ENCODE peak calls at places on chromosomes 2 and 18, in six cellular contexts. One of them, this sample, is unnamed.

GRCh38 chr2:12270876-12271588 is 445.7 kb upstream of the TRIB2 start:
- DNase-seq in activated CD4-positive, alpha-beta T cell treated with anti-CD3 and anti-CD28 coated beads, Interleukin-2, amount 50 U/mL, for 1 hour: no peak
- DNase-seq in mammary epithelial cell: no peak
- DNase-seq in activated CD8-positive, alpha-beta memory T cell treated with anti-CD3 and anti-CD28 coated beads for 24 hours: no peak
- DNase-seq in body of pancreas: no peak
- DNase-seq in OCI-LY7: no peak
- DNase-seq in this sample: no peak

GRCh38 chr2:134124047-134124753 is 129.7 kb upstream of the MGAT5 start:
- DNase-seq in OCI-LY7: peak
- DNase-seq in body of pancreas: no peak
- DNase-seq in activated CD8-positive, alpha-beta memory T cell treated with anti-CD3 and anti-CD28 coated beads for 24 hours: no peak
- DNase-seq in mammary epithelial cell: no peak
- DNase-seq in activated CD4-positive, alpha-beta T cell treated with anti-CD3 and anti-CD28 coated beads, Interleukin-2, amount 50 U/mL, for 1 hour: no peak
- DNase-seq in this sample: no peak

GRCh38 chr2:236169741-236170654 is 1.8 kb upstream of the GBX2 start:
- DNase-seq in OCI-LY7: no peak
- DNase-seq in activated CD8-positive, alpha-beta memory T cell treated with anti-CD3 and anti-CD28 coated beads for 24 hours: no peak
- DNase-seq in activated CD4-positive, alpha-beta T cell treated with anti-CD3 and anti-CD28 coated beads, Interleukin-2, amount 50 U/mL, for 1 hour: no peak
- DNase-seq in body of pancreas: no peak
- DNase-seq in mammary epithelial cell: no peak
- DNase-seq in this sample: no peak

GRCh38 chr2:215904101-215904500 is 109.2 kb downstream of the MREG start:
- DNase-seq in activated CD8-positive, alpha-beta memory T cell treated with anti-CD3 and anti-CD28 coated beads for 24 hours: no peak
- DNase-seq in activated CD4-positive, alpha-beta T cell treated with anti-CD3 and anti-CD28 coated beads, Interleukin-2, amount 50 U/mL, for 1 hour: no peak
- DNase-seq in mammary epithelial cell: peak
- DNase-seq in OCI-LY7: no peak
- DNase-seq in body of pancreas: no peak
- DNase-seq in this sample: no peak

GRCh38 chr2:46574457-46575354 is 95.3 kb downstream of the TMEM247 start:
- DNase-seq in activated CD8-positive, alpha-beta memory T cell treated with anti-CD3 and anti-CD28 coated beads for 24 hours: no peak
- DNase-seq in OCI-LY7: peak
- DNase-seq in body of pancreas: no peak
- DNase-seq in mammary epithelial cell: no peak
- DNase-seq in activated CD4-positive, alpha-beta T cell treated with anti-CD3 and anti-CD28 coated beads, Interleukin-2, amount 50 U/mL, for 1 hour: no peak
- DNase-seq in this sample: no peak

GRCh38 chr2:219870023-219870422 is 242.6 kb downstream of the SLC4A3 start:
- DNase-seq in OCI-LY7: no peak
- DNase-seq in body of pancreas: no peak
- DNase-seq in activated CD8-positive, alpha-beta memory T cell treated with anti-CD3 and anti-CD28 coated beads for 24 hours: no peak
- DNase-seq in mammary epithelial cell: peak
- DNase-seq in activated CD4-positive, alpha-beta T cell treated with anti-CD3 and anti-CD28 coated beads, Interleukin-2, amount 50 U/mL, for 1 hour: no peak
- DNase-seq in this sample: no peak

GRCh38 chr2:239260546-239261327 is 140.1 kb downstream of the HDAC4 start:
- DNase-seq in activated CD4-positive, alpha-beta T cell treated with anti-CD3 and anti-CD28 coated beads, Interleukin-2, amount 50 U/mL, for 1 hour: no peak
- DNase-seq in activated CD8-positive, alpha-beta memory T cell treated with anti-CD3 and anti-CD28 coated beads for 24 hours: no peak
- DNase-seq in mammary epithelial cell: no peak
- DNase-seq in OCI-LY7: no peak
- DNase-seq in body of pancreas: peak
- DNase-seq in this sample: no peak

GRCh38 chr2:178947006-178947405 is 102.9 kb downstream of the CCDC141 start:
- DNase-seq in OCI-LY7: no peak
- DNase-seq in activated CD4-positive, alpha-beta T cell treated with anti-CD3 and anti-CD28 coated beads, Interleukin-2, amount 50 U/mL, for 1 hour: no peak
- DNase-seq in body of pancreas: no peak
- DNase-seq in activated CD8-positive, alpha-beta memory T cell treated with anti-CD3 and anti-CD28 coated beads for 24 hours: no peak
- DNase-seq in mammary epithelial cell: no peak
- DNase-seq in this sample: no peak

GRCh38 chr2:204561771-204562170 is 16.5 kb downstream of the PARD3B start:
- DNase-seq in OCI-LY7: no peak
- DNase-seq in body of pancreas: no peak
- DNase-seq in mammary epithelial cell: no peak
- DNase-seq in activated CD4-positive, alpha-beta T cell treated with anti-CD3 and anti-CD28 coated beads, Interleukin-2, amount 50 U/mL, for 1 hour: no peak
- DNase-seq in activated CD8-positive, alpha-beta memory T cell treated with anti-CD3 and anti-CD28 coated beads for 24 hours: no peak
- DNase-seq in this sample: no peak

GRCh38 chr18:71068338-71068737 is 779.5 kb downstream of the SOCS6 start:
- DNase-seq in OCI-LY7: no peak
- DNase-seq in body of pancreas: no peak
- DNase-seq in mammary epithelial cell: no peak
- DNase-seq in activated CD8-positive, alpha-beta memory T cell treated with anti-CD3 and anti-CD28 coated beads for 24 hours: no peak
- DNase-seq in activated CD4-positive, alpha-beta T cell treated with anti-CD3 and anti-CD28 coated beads, Interleukin-2, amount 50 U/mL, for 1 hour: no peak
- DNase-seq in this sample: no peak

GRCh38 chr2:95231723-95232122 is 24.4 kb downstream of the ZNF892 start:
- DNase-seq in activated CD8-positive, alpha-beta memory T cell treated with anti-CD3 and anti-CD28 coated beads for 24 hours: no peak
- DNase-seq in activated CD4-positive, alpha-beta T cell treated with anti-CD3 and anti-CD28 coated beads, Interleukin-2, amount 50 U/mL, for 1 hour: no peak
- DNase-seq in body of pancreas: peak
- DNase-seq in mammary epithelial cell: peak
- DNase-seq in OCI-LY7: peak
- DNase-seq in this sample: peak

GRCh38 chr2:42964444-42965081 is 172.2 kb upstream of the HAAO start:
- DNase-seq in activated CD8-positive, alpha-beta memory T cell treated with anti-CD3 and anti-CD28 coated beads for 24 hours: no peak
- DNase-seq in OCI-LY7: no peak
- DNase-seq in activated CD4-positive, alpha-beta T cell treated with anti-CD3 and anti-CD28 coated beads, Interleukin-2, amount 50 U/mL, for 1 hour: no peak
- DNase-seq in mammary epithelial cell: peak
- DNase-seq in body of pancreas: peak
- DNase-seq in this sample: no peak

GRCh38 chr2:33441235-33441810 is 35.1 kb upstream of the RASGRP3 start:
- DNase-seq in OCI-LY7: peak
- DNase-seq in mammary epithelial cell: peak
- DNase-seq in activated CD8-positive, alpha-beta memory T cell treated with anti-CD3 and anti-CD28 coated beads for 24 hours: peak
- DNase-seq in activated CD4-positive, alpha-beta T cell treated with anti-CD3 and anti-CD28 coated beads, Interleukin-2, amount 50 U/mL, for 1 hour: no peak
- DNase-seq in body of pancreas: peak
- DNase-seq in this sample: peak

GRCh38 chr18:5295981-5296705 is 617 bp upstream of the ZBTB14 start:
- DNase-seq in mammary epithelial cell: peak
- DNase-seq in OCI-LY7: peak
- DNase-seq in body of pancreas: peak
- DNase-seq in activated CD4-positive, alpha-beta T cell treated with anti-CD3 and anti-CD28 coated beads, Interleukin-2, amount 50 U/mL, for 1 hour: peak
- DNase-seq in activated CD8-positive, alpha-beta memory T cell treated with anti-CD3 and anti-CD28 coated beads for 24 hours: peak
- DNase-seq in this sample: peak

GRCh38 chr2:6186332-6187100 is 494.3 kb downstream of the SOX11 start:
- DNase-seq in body of pancreas: peak
- DNase-seq in mammary epithelial cell: no peak
- DNase-seq in activated CD8-positive, alpha-beta memory T cell treated with anti-CD3 and anti-CD28 coated beads for 24 hours: no peak
- DNase-seq in OCI-LY7: no peak
- DNase-seq in activated CD4-positive, alpha-beta T cell treated with anti-CD3 and anti-CD28 coated beads, Interleukin-2, amount 50 U/mL, for 1 hour: no peak
- DNase-seq in this sample: peak

GRCh38 chr2:100321881-100322820 is at the start of gene LONRF2:
- DNase-seq in activated CD4-positive, alpha-beta T cell treated with anti-CD3 and anti-CD28 coated beads, Interleukin-2, amount 50 U/mL, for 1 hour: no peak
- DNase-seq in activated CD8-positive, alpha-beta memory T cell treated with anti-CD3 and anti-CD28 coated beads for 24 hours: no peak
- DNase-seq in OCI-LY7: no peak
- DNase-seq in mammary epithelial cell: no peak
- DNase-seq in body of pancreas: peak
- DNase-seq in this sample: no peak

GRCh38 chr2:218322756-218323525 is 30.6 kb upstream of the TMBIM1 start:
- DNase-seq in OCI-LY7: peak
- DNase-seq in activated CD8-positive, alpha-beta memory T cell treated with anti-CD3 and anti-CD28 coated beads for 24 hours: peak
- DNase-seq in body of pancreas: peak
- DNase-seq in mammary epithelial cell: peak
- DNase-seq in activated CD4-positive, alpha-beta T cell treated with anti-CD3 and anti-CD28 coated beads, Interleukin-2, amount 50 U/mL, for 1 hour: peak
- DNase-seq in this sample: peak

GRCh38 chr2:205524656-205525055 is 157.6 kb upstream of the NRP2 start:
- DNase-seq in activated CD8-positive, alpha-beta memory T cell treated with anti-CD3 and anti-CD28 coated beads for 24 hours: no peak
- DNase-seq in body of pancreas: no peak
- DNase-seq in OCI-LY7: no peak
- DNase-seq in activated CD4-positive, alpha-beta T cell treated with anti-CD3 and anti-CD28 coated beads, Interleukin-2, amount 50 U/mL, for 1 hour: no peak
- DNase-seq in mammary epithelial cell: peak
- DNase-seq in this sample: no peak

GRCh38 chr2:38092196-38092902 is 16.4 kb upstream of the CYP1B1 start:
- DNase-seq in activated CD8-positive, alpha-beta memory T cell treated with anti-CD3 and anti-CD28 coated beads for 24 hours: no peak
- DNase-seq in OCI-LY7: no peak
- DNase-seq in body of pancreas: no peak
- DNase-seq in activated CD4-positive, alpha-beta T cell treated with anti-CD3 and anti-CD28 coated beads, Interleukin-2, amount 50 U/mL, for 1 hour: no peak
- DNase-seq in mammary epithelial cell: no peak
- DNase-seq in this sample: no peak

GRCh38 chr2:44250376-44250775 is 24.9 kb upstream of the SLC3A1 start:
- DNase-seq in OCI-LY7: peak
- DNase-seq in activated CD4-positive, alpha-beta T cell treated with anti-CD3 and anti-CD28 coated beads, Interleukin-2, amount 50 U/mL, for 1 hour: no peak
- DNase-seq in mammary epithelial cell: no peak
- DNase-seq in body of pancreas: no peak
- DNase-seq in activated CD8-positive, alpha-beta memory T cell treated with anti-CD3 and anti-CD28 coated beads for 24 hours: no peak
- DNase-seq in this sample: no peak

GRCh38 chr2:102008490-102008889 is 16.7 kb downstream of the IL1R2 start:
- DNase-seq in body of pancreas: no peak
- DNase-seq in mammary epithelial cell: no peak
- DNase-seq in activated CD8-positive, alpha-beta memory T cell treated with anti-CD3 and anti-CD28 coated beads for 24 hours: no peak
- DNase-seq in activated CD4-positive, alpha-beta T cell treated with anti-CD3 and anti-CD28 coated beads, Interleukin-2, amount 50 U/mL, for 1 hour: no peak
- DNase-seq in OCI-LY7: no peak
- DNase-seq in this sample: no peak

GRCh38 chr2:74860521-74860920 is 26.6 kb downstream of the HK2 start:
- DNase-seq in mammary epithelial cell: no peak
- DNase-seq in activated CD8-positive, alpha-beta memory T cell treated with anti-CD3 and anti-CD28 coated beads for 24 hours: no peak
- DNase-seq in OCI-LY7: no peak
- DNase-seq in activated CD4-positive, alpha-beta T cell treated with anti-CD3 and anti-CD28 coated beads, Interleukin-2, amount 50 U/mL, for 1 hour: no peak
- DNase-seq in body of pancreas: no peak
- DNase-seq in this sample: no peak

GRCh38 chr2:26605195-26605968 is 35.8 kb downstream of the CIB4 start:
- DNase-seq in mammary epithelial cell: peak
- DNase-seq in OCI-LY7: peak
- DNase-seq in activated CD8-positive, alpha-beta memory T cell treated with anti-CD3 and anti-CD28 coated beads for 24 hours: peak
- DNase-seq in body of pancreas: peak
- DNase-seq in activated CD4-positive, alpha-beta T cell treated with anti-CD3 and anti-CD28 coated beads, Interleukin-2, amount 50 U/mL, for 1 hour: peak
- DNase-seq in this sample: peak

This sample was measured in Caco-2.